ENCODE peak calls at places on chromosomes 12 and 14, in six cellular contexts. B, A, R, S, T and J are unnamed samples.

GRCh38 chr14:104360522-104360921 is 219.0 kb upstream of the C14orf180 start:
- DNase-seq in R (no peak), S (peak; percentile 45), T (no peak), B (no peak), A (no peak), J (no peak)

GRCh38 chr12:50637870-50638481 is 125.9 kb upstream of the ATF1 start:
- DNase-seq in B (no peak), S (no peak), A (no peak), T (no peak), R (peak; percentile 32), J (no peak)

GRCh38 chr14:96581902-96582640 is 79.9 kb downstream of the PAPOLA start:
- DNase-seq in T (no peak), S (no peak), A (no peak), R (no peak), B (no peak), J (no peak)

GRCh38 chr14:89498836-89499235 is 81.8 kb upstream of the FOXN3 start:
- DNase-seq in S (no peak), B (no peak), T (no peak), A (no peak), R (no peak), J (no peak)

GRCh38 chr12:66107451-66107915 is 23.1 kb downstream of the LLPH start:
- DNase-seq in S (no peak), R (peak; percentile 87), T (peak; percentile 94), A (peak; percentile 43), B (peak; percentile 22), J (peak; percentile 30)

GRCh38 chr12:78887008-78887407 is 22.4 kb downstream of the SYT1 start:
- DNase-seq in S (no peak), B (no peak), A (no peak), T (no peak), R (peak; percentile 14), J (no peak)

GRCh38 chr14:62443796-62444195 is 601.5 kb downstream of the KCNH5 start:
- DNase-seq in T (no peak), S (no peak), B (no peak), A (no peak), R (peak; percentile 97), J (no peak)

GRCh38 chr12:127253797-127254196 is 1013.2 kb upstream of the TMEM132C start:
- DNase-seq in B (no peak), A (no peak), R (no peak), S (no peak), T (no peak), J (no peak)

GRCh38 chr12:83158613-83159207 is 472.0 kb downstream of the TMTC2 start:
- DNase-seq in S (no peak), T (no peak), R (no peak), B (no peak), A (no peak), J (no peak)

GRCh38 chr12:95989504-95990123 is 6.5 kb downstream of the HAL start:
- DNase-seq in R (no peak), T (no peak), S (no peak), B (no peak), A (no peak), J (no peak)

GRCh38 chr14:100442036-100442435 is 118.9 kb downstream of the SLC25A47 start:
- DNase-seq in R (no peak), B (no peak), T (no peak), A (no peak), S (no peak), J (no peak)

GRCh38 chr14:69570836-69571330 is 3.8 kb downstream of the CCDC177 start:
- DNase-seq in R (no peak), A (no peak), B (no peak), T (no peak), S (no peak), J (no peak)

GRCh38 chr12:122060069-122060468 is 18.5 kb upstream of the MLXIP start:
- DNase-seq in S (no peak), T (no peak), R (no peak), A (no peak), B (no peak), J (no peak)

GRCh38 chr14:60654303-60654925 is 5.1 kb upstream of the SIX1 start:
- DNase-seq in S (no peak), A (no peak), T (peak; percentile 95), B (no peak), R (no peak), J (no peak)

GRCh38 chr12:70383886-70384285 is 17.8 kb downstream of the KCNMB4 start:
- DNase-seq in A (no peak), B (no peak), R (no peak), S (no peak), T (no peak), J (no peak)

GRCh38 chr12:49092816-49093406 is 1.7 kb downstream of the DHH start:
- DNase-seq in A (no peak), T (no peak), R (no peak), B (no peak), S (no peak), J (no peak)

GRCh38 chr12:103272949-103273348 is 222.8 kb downstream of the C12orf42 start:
- DNase-seq in S (no peak), T (no peak), B (no peak), A (no peak), R (no peak), J (no peak)

GRCh38 chr12:10701226-10701681 is 21.9 kb downstream of the YBX3 start:
- DNase-seq in A (no peak), S (no peak), B (no peak), T (no peak), R (no peak), J (no peak)

GRCh38 chr12:58915634-58916033 is 4.7 kb downstream of the LRIG3 start:
- DNase-seq in B (no peak), A (no peak), S (no peak), T (peak; percentile 79), R (no peak), J (no peak)